ENCODE peak calls at places on chromosome 19, in five cellular contexts. G is aorta, M is endodermal cell, D is neural progenitor cell, V is fibroblast of lung. C is an unnamed sample.

GRCh38 chr19:3683866-3684816 is 16.1 kb downstream of the PIP5K1C start:
- DNase-seq in M (peak), V (peak), G (no peak), D (no peak), C (peak)

GRCh38 chr19:3521104-3521445 is 15.0 kb downstream of the FZR1 start:
- DNase-seq in D (no peak), V (no peak), M (no peak), G (no peak), C (no peak)

GRCh38 chr19:34316741-34317241 is 48.2 kb upstream of the GPI start:
- DNase-seq in M (no peak), V (peak), G (no peak), D (no peak), C (no peak)

GRCh38 chr19:7463575-7463974 is 25.3 kb downstream of the PEX11G start:
- DNase-seq in M (no peak), D (no peak), G (no peak), V (no peak), C (no peak)

GRCh38 chr19:10141973-10142372 is 22.3 kb upstream of the EIF3G start:
- DNase-seq in D (no peak), M (no peak), G (no peak), V (no peak), C (no peak)

GRCh38 chr19:20247016-20247683 is 80.1 kb downstream of the ZNF486 start:
- DNase-seq in D (peak), V (peak), M (peak), G (no peak), C (peak)

GRCh38 chr19:16017138-16017490 is 59.2 kb upstream of the TPM4 start:
- DNase-seq in G (no peak), D (no peak), M (no peak), V (no peak), C (no peak)

GRCh38 chr19:45455707-45456499 is 11.9 kb upstream of the FOSB start:
- DNase-seq in G (peak), M (peak), D (peak), V (peak), C (peak)

GRCh38 chr19:57830071-57830602 is at the start of gene ZNF587B:
- DNase-seq in G (peak), M (peak), D (peak), V (peak), C (peak)

GRCh38 chr19:50897612-50898011 is 13.6 kb downstream of the KLK4 start:
- DNase-seq in M (no peak), V (no peak), D (no peak), G (no peak), C (no peak)

GRCh38 chr19:50898018-50898417 is 13.2 kb downstream of the KLK4 start:
- DNase-seq in M (no peak), V (no peak), G (no peak), D (no peak), C (no peak)

GRCh38 chr19:50894478-50895356 is 16.5 kb downstream of the KLK4 start:
- DNase-seq in M (no peak), G (no peak), V (no peak), D (no peak), C (no peak)

GRCh38 chr19:50897191-50897607 is 14.0 kb downstream of the KLK4 start:
- DNase-seq in D (no peak), M (no peak), G (no peak), V (no peak), C (no peak)

DNA sequence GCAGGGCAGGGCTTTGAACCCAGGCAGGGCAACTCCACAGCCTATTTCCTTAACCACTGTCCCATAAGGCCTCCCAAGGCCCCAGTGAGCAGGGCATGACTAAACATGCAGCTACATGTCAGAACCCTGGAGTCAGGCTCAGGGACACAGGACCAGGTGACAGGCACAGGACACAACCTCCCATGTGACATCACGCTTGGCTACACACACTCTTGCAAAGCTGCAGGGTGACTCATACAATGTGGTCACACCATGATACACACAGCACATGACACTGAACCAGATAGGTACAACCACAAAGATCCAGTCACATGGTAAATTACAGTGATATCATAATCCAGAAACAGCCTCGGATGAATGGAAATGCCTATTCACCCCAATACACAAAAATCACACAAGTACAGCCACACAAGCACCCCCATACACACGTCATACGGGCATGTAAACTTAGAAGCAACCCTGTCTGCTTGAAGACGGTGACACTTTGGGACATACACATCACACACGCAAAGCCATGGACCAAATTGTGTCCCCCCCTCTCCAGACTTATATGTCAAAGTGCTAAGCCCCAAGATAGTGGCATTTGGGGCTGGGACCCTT is 14.5 kb downstream of the KLK4 start:
- DNase-seq in D (no peak), V (peak), M (no peak), G (no peak), C (peak)
- H3K27ac ChIP-seq in D (no peak), V (no peak), M (no peak), G (no peak), C (no peak)

GRCh38 chr19:6101291-6101690 is 9.0 kb downstream of the RFX2 start:
- DNase-seq in V (peak), D (no peak), M (no peak), G (no peak), C (no peak)
- H3K27ac ChIP-seq in V (no peak), D (no peak), M (no peak), G (peak), C (no peak)

DNA sequence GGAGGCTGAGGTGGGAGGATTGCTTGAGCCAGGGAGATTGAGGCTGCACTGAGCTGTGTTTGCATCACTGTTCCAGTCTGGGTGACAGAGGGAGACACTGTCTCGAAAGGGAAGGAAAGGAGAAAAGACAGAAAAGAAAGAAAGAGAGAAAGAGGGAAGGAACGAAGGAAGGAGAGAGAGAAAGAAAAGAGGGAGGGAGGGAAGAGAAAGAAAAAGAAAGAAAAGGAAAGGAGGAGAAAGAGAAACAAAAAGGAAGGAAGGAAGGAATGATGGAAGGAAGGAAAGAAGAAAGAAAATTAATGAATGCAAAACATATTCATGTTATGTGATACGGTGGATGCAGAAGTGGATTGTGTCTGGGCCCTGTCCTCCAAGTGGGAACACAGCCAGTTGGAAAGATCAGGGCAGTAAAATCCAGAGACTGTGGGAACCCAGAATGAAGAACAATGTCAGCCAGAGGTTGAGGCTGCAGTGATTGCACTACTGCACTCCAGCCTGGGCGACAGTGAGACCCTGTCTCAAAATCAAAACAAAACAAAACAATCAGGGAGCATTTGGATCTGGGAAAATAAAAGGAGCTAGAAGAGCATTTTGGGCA is 6.2 kb downstream of the PHLDB3 start:
- DNase-seq in M (no peak), V (no peak), D (no peak), G (no peak), C (no peak)
- H3K27ac ChIP-seq in M (no peak), V (no peak), D (no peak), G (no peak), C (no peak)

GRCh38 chr19:28483197-28483596 is 729.8 kb downstream of the UQCRFS1 start:
- DNase-seq in G (no peak), D (no peak), V (no peak), M (no peak), C (no peak)

GRCh38 chr19:28486934-28487333 is 726.0 kb downstream of the UQCRFS1 start:
- DNase-seq in D (no peak), M (no peak), G (no peak), V (no peak), C (no peak)

GRCh38 chr19:28485300-28485699 is 727.7 kb downstream of the UQCRFS1 start:
- DNase-seq in G (peak), V (no peak), D (no peak), M (no peak), C (no peak)

GRCh38 chr19:28481674-28482073 is 731.3 kb downstream of the UQCRFS1 start:
- DNase-seq in M (no peak), V (no peak), G (no peak), D (no peak), C (no peak)

DNA sequence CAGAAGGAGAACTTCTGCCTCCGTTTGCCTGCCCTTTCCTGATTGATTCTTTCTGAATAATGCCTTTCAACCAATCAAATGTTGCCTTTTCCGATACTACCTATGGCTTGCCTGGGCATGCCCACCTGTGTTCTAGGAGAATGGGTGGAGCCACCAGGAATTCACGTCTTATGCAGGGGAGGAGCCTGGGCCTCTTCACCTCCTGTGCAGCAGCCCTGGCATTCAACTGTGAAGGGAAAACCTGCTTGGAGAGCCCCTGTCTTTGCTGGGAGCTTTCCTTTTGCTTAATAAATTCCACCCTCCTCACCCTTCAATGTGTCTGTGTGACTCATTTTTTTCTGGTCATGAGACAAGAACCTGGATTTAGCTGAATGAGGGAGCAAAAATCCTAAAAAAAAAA is 730.7 kb downstream of the UQCRFS1 start:
- DNase-seq in M (peak), G (no peak), V (peak), D (no peak), C (no peak)
- H3K27ac ChIP-seq in M (no peak), G (no peak), V (no peak), D (no peak), C (no peak)

GRCh38 chr19:11291415-11291814 is 4.5 kb upstream of the TSPAN16 start:
- DNase-seq in G (no peak), M (no peak), D (no peak), V (no peak), C (no peak)

GRCh38 chr19:11293468-11294389 is 2.2 kb upstream of the TSPAN16 start:
- DNase-seq in D (peak), V (peak), M (peak), G (peak), C (peak)

GRCh38 chr19:11288349-11288748 is 7.6 kb upstream of the TSPAN16 start:
- DNase-seq in V (no peak), D (no peak), G (no peak), M (no peak), C (no peak)

GRCh38 chr19:11295180-11295579 is 780 bp upstream of the TSPAN16 start:
- DNase-seq in G (no peak), V (no peak), D (no peak), M (no peak), C (no peak)

GRCh38 chr19:11291991-11292390 is 4.0 kb upstream of the TSPAN16 start:
- DNase-seq in G (no peak), D (no peak), V (no peak), M (no peak), C (no peak)
- H3K27ac ChIP-seq in G (no peak), D (no peak), V (no peak), M (no peak), C (no peak)

DNA sequence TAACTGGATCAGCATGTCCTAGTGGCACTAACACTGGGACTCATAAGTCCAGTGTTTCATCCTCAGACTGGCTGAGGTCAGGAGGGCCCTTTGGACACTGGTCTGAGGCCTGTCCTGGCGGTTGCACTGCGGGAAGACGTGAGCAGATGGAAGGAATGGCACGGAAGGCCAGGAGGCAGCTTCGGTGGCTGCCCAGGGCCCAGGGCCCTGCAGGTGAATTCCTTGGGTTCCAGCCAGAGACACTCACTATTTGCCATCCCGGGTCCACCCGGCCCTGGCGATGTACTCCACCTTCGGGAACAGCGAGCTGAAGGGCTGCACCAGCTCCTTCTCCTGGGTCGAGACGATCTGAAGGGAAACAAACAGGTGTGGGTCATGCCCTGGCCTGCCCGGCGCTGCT is 26.3 kb downstream of the DPP9 start:
- DNase-seq in M (no peak), D (no peak), G (no peak), V (no peak), C (no peak)
- H3K27ac ChIP-seq in M (no peak), D (no peak), G (no peak), V (peak), C (no peak)

GRCh38 chr19:18273566-18274302 is 518 bp downstream of the IQCN start:
- DNase-seq in M (no peak), V (no peak), G (no peak), D (no peak), C (no peak)
- H3K27ac ChIP-seq in M (no peak), V (no peak), G (no peak), D (no peak), C (no peak)